ENCODE peak calls at places on chromosomes 5 and 9, in six cellular contexts. F is activated T-cell treated with anti-CD3 and anti-CD28 coated beads for 1 hour; R is sigmoid colon; I is stimulated activated CD8-positive, alpha-beta memory T cell treated with anti-CD3 and anti-CD28 coated beads, Interleukin-15, amount 100 ng/mL, for 1 hour; O is NT2/D1; P is AG08396. Z is an unnamed sample.

GRCh38 chr9:126371007-126371870 is 44.6 kb downstream of the MVB12B start:
- DNase-seq in F (no peak), P (no peak), I (no peak), R (no peak), O (no peak), Z (no peak)

GRCh38 chr9:89496645-89497044 is 1.3 kb downstream of the SEMA4D start:
- DNase-seq in R (no peak), O (no peak), I (no peak), P (no peak), F (no peak), Z (no peak)

GRCh38 chr5:121053055-121053985 is 589.2 kb downstream of the PRR16 start:
- DNase-seq in R (no peak), F (no peak), I (no peak), P (no peak), O (no peak), Z (no peak)

GRCh38 chr5:154794525-154795234 is 39.5 kb downstream of the LARP1 start:
- DNase-seq in I (no peak), F (no peak), O (no peak), R (no peak), P (peak; percentile 52), Z (no peak)

GRCh38 chr5:138677782-138678181 is 75.4 kb upstream of the CTNNA1 start:
- DNase-seq in I (no peak), P (no peak), R (no peak), F (no peak), O (no peak), Z (peak; percentile 40)

GRCh38 chr9:98168952-98169488 is 23.4 kb downstream of the CORO2A start:
- DNase-seq in I (peak; percentile 4), F (peak; percentile 13), R (peak; percentile 50), P (no peak), O (peak; percentile 46), Z (peak; percentile 57)

GRCh38 chr9:86943223-86943870 is 4.0 kb downstream of the GAS1 start:
- DNase-seq in O (no peak), I (no peak), R (peak; percentile 73), P (no peak), F (no peak), Z (no peak)

GRCh38 chr9:69817202-69817601 is 3.4 kb upstream of the CFAP95 start:
- DNase-seq in P (no peak), O (no peak), R (no peak), I (no peak), F (no peak), Z (no peak)

GRCh38 chr5:177128551-177128976 is 5.0 kb upstream of the NSD1 start:
- DNase-seq in O (no peak), R (peak; percentile 45), F (no peak), P (no peak), I (no peak), Z (no peak)